ENCODE peak calls at places on chromosomes 1 and 21, in seven cellular contexts. Z is H1, D is IMR-90, O is mesendoderm, P is H9, Y is mesenchymal stem cell, M is trophoblast cell. T is an unnamed sample.

GRCh38 chr1:18091660-18092446 is 15.7 kb upstream of the IGSF21 start:
- DNase-seq in Z (no peak), Y (no peak), O (peak), D (peak), M (peak), P (no peak), T (no peak)

GRCh38 chr21:22758478-22758877 is 1760.3 kb downstream of the NCAM2 start:
- DNase-seq in M (no peak), Y (no peak), Z (no peak), D (no peak), P (no peak), O (no peak), T (no peak)

GRCh38 chr1:2526824-2527552 is 592 bp upstream of the PANK4 start:
- DNase-seq in Y (peak), P (no peak), M (peak), Z (no peak), D (peak), O (peak), T (peak)

GRCh38 chr1:85629532-85629920 is 49.0 kb downstream of the CCN1 start:
- DNase-seq in Z (no peak), M (no peak), Y (peak), P (no peak), O (no peak), D (no peak), T (no peak)

GRCh38 chr1:206029484-206029883 is 5.8 kb upstream of the CTSE start:
- DNase-seq in O (no peak), P (no peak), Z (no peak), M (peak), D (peak), Y (no peak), T (no peak)

GRCh38 chr1:93447481-93448291 is at the start of gene FNBP1L:
- DNase-seq in D (peak), Y (peak), O (peak), M (peak), P (peak), Z (no peak), T (peak)

GRCh38 chr1:180241716-180242544 is 11.9 kb downstream of the LHX4 start:
- DNase-seq in O (no peak), P (no peak), D (peak), Z (no peak), Y (no peak), M (no peak), T (no peak)

GRCh38 chr1:200558866-200559459 is 61.6 kb downstream of the KIF14 start:
- DNase-seq in Y (peak), P (no peak), M (peak), Z (no peak), O (peak), D (peak), T (no peak)

GRCh38 chr1:71307451-71307850 is 226.6 kb upstream of the ZRANB2 start:
- DNase-seq in O (peak), M (no peak), Y (peak), Z (no peak), P (no peak), D (peak), T (no peak)

GRCh38 chr1:115838805-115839705 is 1.9 kb downstream of the NHLH2 start:
- DNase-seq in Y (peak), O (peak), P (peak), D (no peak), M (peak), Z (no peak), T (no peak)

GRCh38 chr1:58162952-58163550 is 383.5 kb downstream of the OMA1 start:
- DNase-seq in Y (peak), Z (peak), O (peak), P (peak), M (peak), D (peak), T (peak)

GRCh38 chr1:6287431-6287886 is 26.6 kb upstream of the GPR153 start:
- DNase-seq in Y (no peak), D (no peak), M (no peak), O (no peak), Z (no peak), P (no peak), T (no peak)

DNA sequence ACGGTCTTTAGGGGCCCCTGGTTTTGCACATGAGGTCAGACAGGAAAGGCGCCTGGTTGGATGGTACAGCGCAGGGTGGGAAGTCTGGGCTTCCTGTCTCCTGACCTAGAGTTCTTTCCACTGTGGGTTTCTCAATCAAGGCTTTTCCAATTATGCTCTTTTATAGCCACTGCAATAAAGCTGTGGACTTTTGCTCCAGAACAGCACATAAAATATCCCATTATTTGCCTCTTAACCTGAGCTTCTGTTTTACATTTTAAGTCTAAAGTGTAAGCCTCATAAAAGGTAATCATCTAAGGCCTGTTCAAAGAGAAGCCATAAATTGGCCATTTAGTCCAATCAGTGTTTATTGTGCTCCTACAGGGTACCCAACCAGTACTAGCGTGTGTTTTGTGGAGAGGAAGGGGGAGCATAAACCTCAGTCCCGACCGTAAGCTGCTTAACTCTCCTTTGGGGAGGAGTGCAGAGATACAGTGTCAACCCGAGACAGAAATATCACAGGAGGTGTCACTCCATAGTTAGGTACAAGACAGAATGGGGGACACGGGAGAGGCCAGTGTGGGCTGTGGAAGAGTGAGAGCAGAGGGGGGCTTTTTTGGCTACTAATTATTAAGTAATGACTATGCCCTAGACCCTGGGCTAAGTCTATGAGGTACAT is 270.0 kb downstream of the TRABD2B start:
- DNase-seq in M (no peak), O (no peak), Y (no peak), Z (no peak), D (no peak), P (no peak), T (no peak)
- H3K23ac ChIP-seq in M (no peak), O (no peak), Y (no peak), Z (no peak), D (no peak), P (no peak), T (no peak)

GRCh38 chr1:24948072-24948827 is 18.2 kb upstream of the RUNX3 start:
- DNase-seq in D (no peak), M (no peak), P (no peak), Z (no peak), O (no peak), Y (no peak), T (no peak)

GRCh38 chr1:24949331-24949881 is 19.3 kb upstream of the RUNX3 start:
- DNase-seq in O (no peak), M (no peak), Z (no peak), P (no peak), Y (peak), D (peak), T (no peak)

GRCh38 chr1:24945354-24946326 is 15.6 kb upstream of the RUNX3 start:
- DNase-seq in P (no peak), D (no peak), Z (no peak), O (no peak), Y (no peak), M (no peak), T (no peak)

GRCh38 chr1:24944318-24944717 is 14.2 kb upstream of the RUNX3 start:
- DNase-seq in D (no peak), Z (no peak), M (no peak), P (no peak), Y (no peak), O (no peak), T (no peak)

DNA sequence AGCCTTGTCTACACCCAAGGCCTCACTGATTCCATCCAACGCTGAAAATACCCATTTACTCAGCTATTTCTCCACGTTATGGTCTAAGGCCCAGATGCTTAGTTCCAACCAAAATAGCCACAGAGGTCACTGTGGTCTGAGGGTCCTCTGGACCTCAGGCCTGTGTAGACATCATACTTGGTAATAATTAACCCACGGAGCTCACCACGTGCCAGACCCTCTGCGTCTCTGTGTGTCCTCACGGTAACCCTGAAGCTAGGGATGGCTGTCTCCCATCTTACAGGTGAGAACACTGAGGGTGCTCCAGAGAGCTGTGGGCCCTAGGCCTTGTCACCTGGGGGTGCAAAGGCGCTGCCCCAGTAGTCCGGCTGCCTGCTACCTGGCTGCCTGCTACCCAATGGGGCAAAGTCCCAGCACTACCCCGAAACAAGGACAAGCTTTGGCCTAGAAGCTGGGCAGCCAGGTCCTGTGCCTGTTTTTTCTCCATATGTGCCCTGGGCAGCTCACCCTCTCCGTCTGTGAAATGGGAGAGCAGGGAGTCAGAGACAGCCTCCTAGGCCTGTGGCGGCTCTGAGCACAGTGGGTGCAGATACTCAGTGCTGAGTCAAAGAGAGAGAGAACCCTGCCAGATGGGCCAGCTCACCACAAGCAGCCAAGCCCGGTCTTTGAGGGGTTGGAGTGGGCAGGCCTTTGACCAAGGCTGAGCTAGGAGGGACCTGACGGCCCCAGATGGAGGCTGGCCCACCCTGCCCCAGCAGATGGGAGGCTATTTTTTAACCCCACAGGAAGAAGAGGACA is 17.0 kb upstream of the RUNX3 start:
- DNase-seq in Z (no peak), D (peak), P (no peak), Y (peak), M (no peak), O (no peak), T (no peak)
- H3K23ac ChIP-seq in Z (no peak), D (peak), P (no peak), Y (no peak), M (no peak), O (no peak), T (no peak)

DNA sequence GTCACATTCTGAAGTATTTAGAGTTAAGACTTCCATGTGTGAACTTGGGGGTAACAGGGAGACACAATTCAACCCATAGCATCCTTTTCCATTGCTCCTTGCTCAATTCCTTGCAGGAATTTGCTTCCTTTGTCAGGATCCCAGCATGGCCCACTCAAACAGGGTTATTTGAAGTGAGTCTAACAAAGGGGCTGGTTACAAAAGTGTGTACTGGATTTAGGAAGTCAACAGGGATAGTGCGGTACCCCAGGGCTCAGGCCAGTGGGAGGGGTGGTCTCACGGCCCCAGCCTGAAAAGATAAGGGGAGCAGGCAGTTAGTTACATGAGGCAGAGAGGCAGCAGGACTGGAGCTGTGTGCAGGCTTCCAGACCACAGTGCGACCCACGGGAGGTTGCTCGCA is 14.4 kb downstream of the LRRC38 start:
- DNase-seq in Y (no peak), O (no peak), Z (no peak), D (no peak), P (no peak), M (no peak), T (no peak)
- H3K23ac ChIP-seq in Y (no peak), O (no peak), Z (no peak), D (no peak), P (no peak), M (no peak), T (no peak)

DNA sequence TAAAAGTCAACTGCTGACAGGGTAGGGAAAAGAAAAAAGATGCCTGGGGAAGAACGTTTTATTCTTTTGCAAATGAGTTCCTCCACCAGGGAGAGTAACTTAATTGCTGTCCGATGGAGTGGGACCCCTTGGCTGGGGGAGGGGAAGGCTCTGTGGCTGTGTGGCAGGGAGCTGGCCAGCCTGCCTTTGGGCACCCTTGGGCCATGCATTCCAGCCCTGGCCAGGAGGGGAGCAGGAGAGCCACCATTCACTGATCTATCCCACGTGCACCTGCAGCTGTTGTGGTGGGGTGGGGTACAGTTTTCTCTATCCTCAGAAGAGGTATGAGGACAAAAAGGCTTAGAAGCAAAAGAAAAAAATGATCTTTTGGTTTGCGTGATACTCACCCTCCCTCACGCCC is 116.9 kb downstream of the KCNK1 start:
- DNase-seq in O (peak), P (peak), Y (no peak), M (no peak), D (no peak), Z (peak), T (no peak)
- H3K23ac ChIP-seq in O (no peak), P (no peak), Y (no peak), M (no peak), D (no peak), Z (no peak), T (no peak)

GRCh38 chr1:238104752-238105151 is 214.0 kb upstream of the ZP4 start:
- DNase-seq in Z (no peak), P (no peak), M (no peak), D (no peak), Y (no peak), O (no peak), T (no peak)

GRCh38 chr1:238099871-238100270 is 209.1 kb upstream of the ZP4 start:
- DNase-seq in O (no peak), Y (no peak), P (no peak), Z (no peak), D (peak), M (no peak), T (no peak)

GRCh38 chr1:238107322-238107721 is 216.6 kb upstream of the ZP4 start:
- DNase-seq in Y (no peak), D (peak), M (peak), O (no peak), P (no peak), Z (no peak), T (no peak)

GRCh38 chr1:238101923-238102322 is 211.2 kb upstream of the ZP4 start:
- DNase-seq in Z (no peak), P (no peak), O (no peak), Y (no peak), M (no peak), D (no peak), T (no peak)
- H3K23ac ChIP-seq in Z (no peak), P (no peak), O (no peak), Y (no peak), M (no peak), D (no peak), T (no peak)

T was measured in neuronal stem cell.